ENCODE peak calls at places on chromosomes 13 and 19, in five cellular contexts. F, A, X, B and V are unnamed samples.

GRCh38 chr19:49437231-49437630 is 4.1 kb downstream of the SLC17A7 start:
- DNase-seq in F (no peak), X (no peak), B (no peak), A (no peak), V (no peak)

GRCh38 chr13:36675213-36675536 is 1.4 kb downstream of the SERTM1 start:
- DNase-seq in F (no peak), X (no peak), B (no peak), A (no peak), V (no peak)

GRCh38 chr19:7506385-7507328 is 9.2 kb upstream of the ZNF358 start:
- DNase-seq in F (peak; percentile 83), X (no peak), A (no peak), B (peak; percentile 38), V (no peak)

GRCh38 chr19:12782424-12783225 is 7.3 kb upstream of the HOOK2 start:
- DNase-seq in F (peak; percentile 44), X (peak; percentile 97), B (peak; percentile 92), A (no peak), V (peak; percentile 75)

GRCh38 chr19:31055454-31055853 is 293.8 kb downstream of the TSHZ3 start:
- DNase-seq in A (no peak), X (no peak), F (no peak), B (no peak), V (no peak)

GRCh38 chr19:10226021-10226375 is 5.1 kb downstream of the S1PR2 start:
- DNase-seq in B (no peak), A (no peak), X (no peak), F (no peak), V (no peak)

GRCh38 chr13:34620073-34620858 is 321.8 kb upstream of the NBEA start:
- DNase-seq in F (no peak), X (no peak), A (no peak), B (no peak), V (no peak)

GRCh38 chr13:53873558-53873957 is 844.9 kb downstream of the OLFM4 start:
- DNase-seq in F (peak; percentile 68), B (no peak), X (no peak), A (no peak), V (no peak)

GRCh38 chr13:71663431-71663830 is 203.6 kb downstream of the DACH1 start:
- DNase-seq in F (no peak), B (no peak), A (no peak), X (no peak), V (no peak)

GRCh38 chr19:16978839-16979802 is 47.5 kb downstream of the CPAMD8 start:
- DNase-seq in A (no peak), B (no peak), X (no peak), F (no peak), V (no peak)

GRCh38 chr13:45811891-45812583 is 39.5 kb downstream of the SIAH3 start:
- DNase-seq in A (no peak), F (no peak), X (no peak), B (no peak), V (no peak)

GRCh38 chr13:34722931-34723330 is 219.1 kb upstream of the NBEA start:
- DNase-seq in A (no peak), X (no peak), F (no peak), B (no peak), V (no peak)

GRCh38 chr19:15101479-15102082 is 5.6 kb upstream of the SYDE1 start:
- DNase-seq in B (no peak), A (no peak), X (peak; percentile 31), F (no peak), V (peak; percentile 22)

GRCh38 chr19:48390188-48391099 is 907 bp downstream of the KDELR1 start:
- DNase-seq in B (peak; percentile 61), F (peak; percentile 28), X (peak; percentile 51), A (no peak), V (peak; percentile 51)

GRCh38 chr19:32404213-32404938 is 1.2 kb upstream of the DPY19L3 start:
- DNase-seq in X (no peak), A (no peak), B (no peak), F (no peak), V (no peak)

GRCh38 chr19:49585023-49585422 is 3.9 kb downstream of the PRRG2 start:
- DNase-seq in B (no peak), X (no peak), F (peak; percentile 10), A (no peak), V (no peak)

GRCh38 chr13:111337206-111337605 is 16.8 kb downstream of the TEX29 start:
- DNase-seq in B (no peak), X (no peak), A (no peak), F (no peak), V (no peak)

GRCh38 chr19:55193481-55193880 is 13.4 kb upstream of the SYT5 start:
- DNase-seq in F (no peak), A (no peak), X (no peak), B (peak; percentile 38), V (no peak)

GRCh38 chr13:48902421-48902820 is 73.3 kb upstream of the FNDC3A start:
- DNase-seq in B (no peak), F (no peak), X (no peak), A (no peak), V (no peak)

GRCh38 chr13:98033277-98034247 is 80.1 kb downstream of the IPO5 start:
- DNase-seq in A (no peak), B (peak; percentile 4), X (no peak), F (no peak), V (no peak)

GRCh38 chr13:41610426-41610825 is 153.1 kb downstream of the RGCC start:
- DNase-seq in A (no peak), F (peak; percentile 83), X (no peak), B (no peak), V (no peak)

GRCh38 chr19:34150558-34150957 is 21.7 kb upstream of the LSM14A start:
- DNase-seq in A (no peak), X (no peak), B (no peak), F (no peak), V (no peak)

GRCh38 chr13:44368599-44369368 is 4.8 kb upstream of the SERP2 start:
- DNase-seq in A (no peak), B (no peak), F (peak; percentile 56), X (no peak), V (no peak)

GRCh38 chr13:107157272-107157671 is 589.3 kb upstream of the ARGLU1 start:
- DNase-seq in F (no peak), B (no peak), A (no peak), X (no peak), V (no peak)

GRCh38 chr19:45528149-45528743 is 21.0 kb downstream of the VASP start:
- DNase-seq in B (no peak), F (no peak), A (no peak), X (no peak), V (no peak)

GRCh38 chr13:45315520-45316167 is 25.3 kb downstream of the TPT1 start:
- DNase-seq in F (no peak), B (no peak), A (no peak), X (no peak), V (no peak)

GRCh38 chr19:52992109-52993004 is 21.4 kb upstream of the ERVV-1 start:
- DNase-seq in B (no peak), X (no peak), A (no peak), F (no peak), V (no peak)

GRCh38 chr13:76289558-76289957 is 596.6 kb downstream of the KCTD12 start:
- DNase-seq in B (no peak), A (no peak), X (no peak), F (no peak), V (no peak)

GRCh38 chr13:97878421-97879375 is 74.8 kb upstream of the IPO5 start:
- DNase-seq in X (no peak), A (no peak), B (no peak), F (peak; percentile 16), V (no peak)

GRCh38 chr13:111005364-111005763 is 90.5 kb upstream of the ANKRD10 start:
- DNase-seq in B (no peak), X (no peak), F (no peak), A (no peak), V (no peak)